ENCODE peak calls at places on chromosomes 12 and 14, in eight cellular contexts. T is globus pallidus; W is sigmoid colon; C is effector CD4-positive, alpha-beta T cell; D is activated T-helper 9 cell treated with anti-CD3 and anti-CD28 coated beads, Interleukin-2, amount 50 U/mL, for 16 hours; F is NCI-H1436 treated with DMSO at 0.1 percent for 48 hours; K is stromal cell of bone marrow; B is Calu3. U is an unnamed sample.

GRCh38 chr12:95815635-95816212 is 25.2 kb upstream of the NTN4 start:
- DNase-seq in K (no peak), D (no peak), W (no peak), T (peak; percentile 28), F (no peak), B (no peak), C (no peak), U (peak; percentile 25)

GRCh38 chr14:37819155-37820015 is 224.0 kb downstream of the TTC6 start:
- DNase-seq in B (no peak), W (no peak), D (no peak), C (no peak), K (peak; percentile 74), F (no peak), T (no peak), U (no peak)

GRCh38 chr12:109716512-109717389 is 3.1 kb downstream of the FAM222A start:
- DNase-seq in W (peak; percentile 92), D (no peak), K (no peak), B (no peak), F (no peak), T (peak; percentile 73), C (no peak), U (peak; percentile 87)

GRCh38 chr12:113747048-113747447 is 219.1 kb downstream of the RBM19 start:
- DNase-seq in T (no peak), D (no peak), C (no peak), B (no peak), K (no peak), F (no peak), W (no peak), U (no peak)

GRCh38 chr14:103623883-103624482 is 5.0 kb upstream of the KLC1 start:
- DNase-seq in F (no peak), K (no peak), B (peak; percentile 37), C (no peak), T (no peak), D (no peak), W (no peak), U (no peak)

GRCh38 chr14:36647827-36648753 is 13.6 kb upstream of the PAX9 start:
- DNase-seq in W (no peak), T (no peak), C (no peak), B (peak; percentile 63), D (no peak), K (no peak), F (peak; percentile 12), U (no peak)

GRCh38 chr12:88334271-88334670 is 192.2 kb downstream of the TMTC3 start:
- DNase-seq in W (peak; percentile 71), D (no peak), K (peak; percentile 71), T (no peak), F (no peak), C (no peak), B (peak; percentile 36), U (no peak)

GRCh38 chr12:62640910-62641448 is 174.4 kb downstream of the MON2 start:
- DNase-seq in B (no peak), D (no peak), F (no peak), K (no peak), C (no peak), W (no peak), T (no peak), U (no peak)

GRCh38 chr12:104220931-104221330 is 5.4 kb downstream of the TXNRD1 start:
- DNase-seq in C (no peak), B (no peak), K (no peak), W (no peak), T (no peak), D (peak; percentile 17), F (no peak), U (no peak)

GRCh38 chr12:122813310-122813713 is 21.9 kb upstream of the HIP1R start:
- DNase-seq in C (no peak), D (no peak), W (no peak), F (no peak), B (no peak), K (no peak), T (no peak), U (no peak)

GRCh38 chr12:80901661-80902060 is 36.1 kb downstream of the LIN7A start:
- DNase-seq in B (no peak), F (no peak), C (no peak), W (no peak), T (no peak), D (no peak), K (no peak), U (no peak)

GRCh38 chr14:77681196-77682157 is 26.3 kb downstream of the ALKBH1 start:
- DNase-seq in K (no peak), D (no peak), C (no peak), T (no peak), B (no peak), W (no peak), F (no peak), U (no peak)

GRCh38 chr14:56002876-56003625 is 115.2 kb upstream of the PELI2 start:
- DNase-seq in F (no peak), W (no peak), C (peak; percentile 11), D (no peak), T (no peak), B (no peak), K (no peak), U (no peak)

GRCh38 chr12:49665384-49665783 is 41.8 kb downstream of the FMNL3 start:
- DNase-seq in C (no peak), T (no peak), W (no peak), F (no peak), K (peak; percentile 29), B (no peak), D (no peak), U (no peak)

GRCh38 chr12:56978397-56979138 is 21.2 kb upstream of the RDH16 start:
- DNase-seq in C (no peak), K (no peak), D (no peak), F (no peak), B (no peak), T (no peak), W (no peak), U (no peak)

GRCh38 chr12:111757361-111758119 is 9.2 kb upstream of the ALDH2 start:
- DNase-seq in D (no peak), F (no peak), T (peak; percentile 62), C (no peak), K (no peak), B (no peak), W (peak; percentile 72), U (peak; percentile 79)

GRCh38 chr14:102775855-102776760 is 1.1 kb upstream of the TRAF3 start:
- DNase-seq in D (no peak), W (no peak), B (no peak), K (no peak), F (no peak), C (no peak), T (peak; percentile 31), U (no peak)

GRCh38 chr12:89750821-89751227 is 42.2 kb upstream of the ATP2B1 start:
- DNase-seq in T (no peak), B (no peak), F (no peak), W (no peak), C (no peak), K (no peak), D (no peak), U (no peak)